ENCODE peak calls at places on chromosomes 11 and 22, in five cellular contexts. One of them, this sample, is unnamed.

GRCh38 chr11:115590254-115590653 is 86.0 kb upstream of the CADM1 start:
- DNase-seq in NCI-H2081: peak; percentile 28
- DNase-seq in mucosa of descending colon: no peak
- DNase-seq in A549: no peak
- DNase-seq in GM04504: no peak
- DNase-seq in this sample: no peak

GRCh38 chr22:20221421-20222340 is 46.4 kb downstream of the RTN4R start:
- DNase-seq in A549: no peak
- DNase-seq in NCI-H2081: no peak
- DNase-seq in mucosa of descending colon: no peak
- DNase-seq in GM04504: no peak
- DNase-seq in this sample: no peak

GRCh38 chr22:44667829-44668189 is 34.2 kb upstream of the PRR5 start:
- DNase-seq in GM04504: no peak
- DNase-seq in NCI-H2081: no peak
- DNase-seq in mucosa of descending colon: peak; percentile 50
- DNase-seq in A549: no peak
- DNase-seq in this sample: no peak

GRCh38 chr22:27799334-27800249 is 2.0 kb downstream of the MN1 start:
- DNase-seq in NCI-H2081: no peak
- DNase-seq in GM04504: no peak
- DNase-seq in A549: no peak
- DNase-seq in mucosa of descending colon: no peak
- DNase-seq in this sample: peak; percentile 13

GRCh38 chr11:19241260-19242183 is 777 bp upstream of the E2F8 start:
- DNase-seq in GM04504: no peak
- DNase-seq in NCI-H2081: no peak
- DNase-seq in mucosa of descending colon: peak; percentile 80
- DNase-seq in A549: peak; percentile 67
- DNase-seq in this sample: peak; percentile 58

GRCh38 chr11:72411623-72412532 is 22.5 kb downstream of the CLPB start:
- DNase-seq in A549: no peak
- DNase-seq in NCI-H2081: peak; percentile 45
- DNase-seq in mucosa of descending colon: no peak
- DNase-seq in GM04504: no peak
- DNase-seq in this sample: no peak

GRCh38 chr11:123518496-123519054 is 88.5 kb downstream of the GRAMD1B start:
- DNase-seq in mucosa of descending colon: no peak
- DNase-seq in GM04504: no peak
- DNase-seq in A549: no peak
- DNase-seq in NCI-H2081: no peak
- DNase-seq in this sample: no peak

GRCh38 chr11:24226606-24227005 is 270.2 kb upstream of the LUZP2 start:
- DNase-seq in A549: no peak
- DNase-seq in GM04504: no peak
- DNase-seq in mucosa of descending colon: no peak
- DNase-seq in NCI-H2081: peak; percentile 8
- DNase-seq in this sample: no peak